ENCODE peak calls at places on chromosome 1, in ten cellular contexts. One of them, this sample, is unnamed.

GRCh38 chr1:222894331-222894730 is 79.5 kb downstream of the DISP1 start:
- DNase-seq in bronchial epithelial cell: no peak
- DNase-seq in HFFc6: no peak
- DNase-seq in tibial artery: no peak
- DNase-seq in kidney epithelial cell: no peak
- DNase-seq in right lobe of liver: no peak
- DNase-seq in pancreas: no peak
- DNase-seq in IMR-90: no peak
- DNase-seq in ovary: no peak
- DNase-seq in brain microvascular endothelial cell: no peak
- DNase-seq in this sample: no peak

GRCh38 chr1:2991753-2992495 is 29.3 kb upstream of the ACTRT2 start:
- DNase-seq in bronchial epithelial cell: no peak
- DNase-seq in HFFc6: no peak
- DNase-seq in tibial artery: peak; percentile 1
- DNase-seq in kidney epithelial cell: no peak
- DNase-seq in right lobe of liver: no peak
- DNase-seq in pancreas: no peak
- DNase-seq in IMR-90: no peak
- DNase-seq in ovary: no peak
- DNase-seq in brain microvascular endothelial cell: no peak
- DNase-seq in this sample: peak; percentile 67

GRCh38 chr1:118947003-118947765 is 41.0 kb downstream of the TBX15 start:
- DNase-seq in bronchial epithelial cell: peak; percentile 8
- DNase-seq in HFFc6: peak; percentile 64
- DNase-seq in tibial artery: no peak
- DNase-seq in kidney epithelial cell: no peak
- DNase-seq in right lobe of liver: no peak
- DNase-seq in pancreas: no peak
- DNase-seq in IMR-90: no peak
- DNase-seq in ovary: no peak
- DNase-seq in brain microvascular endothelial cell: peak; percentile 18
- DNase-seq in this sample: no peak

GRCh38 chr1:218284377-218284916 is 646 bp upstream of the RRP15 start:
- DNase-seq in bronchial epithelial cell: peak; percentile 20
- DNase-seq in HFFc6: no peak
- DNase-seq in tibial artery: no peak
- DNase-seq in kidney epithelial cell: no peak
- DNase-seq in right lobe of liver: peak; percentile 56
- DNase-seq in pancreas: peak; percentile 30
- DNase-seq in IMR-90: no peak
- DNase-seq in ovary: no peak
- DNase-seq in brain microvascular endothelial cell: no peak
- DNase-seq in this sample: no peak

GRCh38 chr1:156376146-156376545 is 7.1 kb downstream of the RHBG start:
- DNase-seq in bronchial epithelial cell: no peak
- DNase-seq in HFFc6: peak; percentile 13
- DNase-seq in tibial artery: no peak
- DNase-seq in kidney epithelial cell: no peak
- DNase-seq in right lobe of liver: no peak
- DNase-seq in pancreas: no peak
- DNase-seq in IMR-90: peak; percentile 32
- DNase-seq in ovary: no peak
- DNase-seq in brain microvascular endothelial cell: no peak
- DNase-seq in this sample: no peak

GRCh38 chr1:17315542-17316130 is 7.6 kb downstream of the PADI4 start:
- DNase-seq in bronchial epithelial cell: no peak
- DNase-seq in HFFc6: no peak
- DNase-seq in tibial artery: no peak
- DNase-seq in kidney epithelial cell: no peak
- DNase-seq in right lobe of liver: no peak
- DNase-seq in pancreas: no peak
- DNase-seq in IMR-90: no peak
- DNase-seq in ovary: no peak
- DNase-seq in brain microvascular endothelial cell: no peak
- DNase-seq in this sample: peak; percentile 80

GRCh38 chr1:63674238-63674864 is 81.1 kb downstream of the PGM1 start:
- DNase-seq in bronchial epithelial cell: peak; percentile 86
- DNase-seq in HFFc6: peak; percentile 87
- DNase-seq in tibial artery: peak; percentile 72
- DNase-seq in kidney epithelial cell: no peak
- DNase-seq in right lobe of liver: peak; percentile 74
- DNase-seq in pancreas: peak; percentile 86
- DNase-seq in IMR-90: peak; percentile 93
- DNase-seq in ovary: peak; percentile 95
- DNase-seq in brain microvascular endothelial cell: peak; percentile 95
- DNase-seq in this sample: peak; percentile 45

GRCh38 chr1:202659974-202660373 is 50.3 kb downstream of the SYT2 start:
- DNase-seq in bronchial epithelial cell: no peak
- DNase-seq in HFFc6: no peak
- DNase-seq in tibial artery: no peak
- DNase-seq in kidney epithelial cell: no peak
- DNase-seq in right lobe of liver: no peak
- DNase-seq in pancreas: no peak
- DNase-seq in IMR-90: no peak
- DNase-seq in ovary: no peak
- DNase-seq in brain microvascular endothelial cell: no peak
- DNase-seq in this sample: no peak

GRCh38 chr1:1434812-1435093 is 737 bp upstream of the VWA1 start:
- DNase-seq in bronchial epithelial cell: no peak
- DNase-seq in HFFc6: no peak
- DNase-seq in tibial artery: no peak
- DNase-seq in kidney epithelial cell: no peak
- DNase-seq in right lobe of liver: no peak
- DNase-seq in pancreas: no peak
- DNase-seq in IMR-90: no peak
- DNase-seq in ovary: no peak
- DNase-seq in brain microvascular endothelial cell: no peak
- DNase-seq in this sample: no peak

GRCh38 chr1:2534775-2535387 is 4.8 kb upstream of the HES5 start:
- DNase-seq in bronchial epithelial cell: peak; percentile 95
- DNase-seq in HFFc6: peak; percentile 69
- DNase-seq in tibial artery: no peak
- DNase-seq in kidney epithelial cell: peak; percentile 45
- DNase-seq in right lobe of liver: no peak
- DNase-seq in pancreas: no peak
- DNase-seq in IMR-90: peak; percentile 71
- DNase-seq in ovary: no peak
- DNase-seq in brain microvascular endothelial cell: no peak
- DNase-seq in this sample: peak; percentile 41

GRCh38 chr1:194331758-194332157 is 1145.3 kb upstream of the B3GALT2 start:
- DNase-seq in bronchial epithelial cell: peak; percentile 35
- DNase-seq in HFFc6: peak; percentile 22
- DNase-seq in tibial artery: no peak
- DNase-seq in kidney epithelial cell: no peak
- DNase-seq in right lobe of liver: no peak
- DNase-seq in pancreas: no peak
- DNase-seq in IMR-90: peak; percentile 47
- DNase-seq in ovary: no peak
- DNase-seq in brain microvascular endothelial cell: no peak
- DNase-seq in this sample: no peak

GRCh38 chr1:68231627-68232303 is 558 bp downstream of the WLS start:
- DNase-seq in bronchial epithelial cell: no peak
- DNase-seq in HFFc6: peak; percentile 40
- DNase-seq in tibial artery: peak; percentile 78
- DNase-seq in kidney epithelial cell: no peak
- DNase-seq in right lobe of liver: peak; percentile 58
- DNase-seq in pancreas: peak; percentile 61
- DNase-seq in IMR-90: peak; percentile 77
- DNase-seq in ovary: peak; percentile 83
- DNase-seq in brain microvascular endothelial cell: peak; percentile 67
- DNase-seq in this sample: peak; percentile 71

GRCh38 chr1:89126602-89127001 is 688 bp upstream of the GBP2 start:
- DNase-seq in bronchial epithelial cell: no peak
- DNase-seq in HFFc6: no peak
- DNase-seq in tibial artery: no peak
- DNase-seq in kidney epithelial cell: no peak
- DNase-seq in right lobe of liver: no peak
- DNase-seq in pancreas: no peak
- DNase-seq in IMR-90: no peak
- DNase-seq in ovary: no peak
- DNase-seq in brain microvascular endothelial cell: no peak
- DNase-seq in this sample: no peak

DNA sequence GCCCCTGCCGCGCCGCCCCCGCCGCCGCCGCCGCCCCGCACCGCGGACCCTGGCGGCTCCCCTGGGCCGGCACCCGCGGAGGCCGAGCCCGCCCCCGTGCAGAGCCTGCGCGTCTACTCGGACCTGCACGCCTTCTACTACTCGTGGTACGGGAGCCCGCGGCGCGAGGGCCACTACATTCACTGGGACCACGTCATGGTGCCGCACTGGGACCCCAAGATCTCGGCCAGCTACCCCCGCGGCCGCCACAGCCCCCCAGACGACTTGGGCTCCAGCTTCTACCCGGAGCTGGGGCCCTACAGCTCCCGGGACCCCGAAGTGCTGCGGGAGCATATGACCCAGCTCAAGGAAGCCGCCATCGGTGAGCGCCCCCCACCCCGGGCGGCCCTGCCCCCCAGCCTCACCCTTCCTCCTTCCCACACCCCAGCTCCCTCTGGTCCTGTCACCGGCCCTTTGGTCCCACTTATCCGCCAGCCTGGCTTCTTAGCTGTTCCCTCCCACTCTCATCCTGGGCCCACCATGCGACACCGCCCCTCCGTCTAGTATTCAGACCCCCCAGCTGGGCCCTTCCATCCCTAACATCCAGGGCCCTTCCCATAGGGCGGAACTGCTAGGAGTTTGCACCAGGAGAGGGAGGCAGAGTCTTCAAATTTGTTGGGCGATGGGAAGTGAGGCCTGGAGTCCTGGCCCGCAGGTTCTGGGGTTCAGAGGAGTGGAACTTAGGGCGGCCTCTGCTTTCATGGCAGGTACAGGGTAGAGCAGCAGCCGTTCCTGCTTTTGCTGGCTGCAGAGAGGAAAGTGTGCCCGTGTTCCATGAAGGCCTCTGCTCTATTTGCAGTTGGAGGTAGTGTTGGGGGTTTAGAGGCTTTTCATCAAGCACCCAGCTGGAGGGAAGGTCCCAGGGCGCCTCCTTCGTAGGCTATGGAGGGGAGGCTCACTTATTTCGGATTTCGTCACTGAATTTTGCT is 1.0 kb downstream of the MANEAL start:
- DNase-seq in bronchial epithelial cell: no peak
- DNase-seq in HFFc6: no peak
- DNase-seq in tibial artery: no peak
- DNase-seq in kidney epithelial cell: no peak
- DNase-seq in right lobe of liver: no peak
- DNase-seq in pancreas: peak; percentile 36
- DNase-seq in IMR-90: no peak
- DNase-seq in ovary: no peak
- DNase-seq in brain microvascular endothelial cell: no peak
- DNase-seq in this sample: no peak
- TF ChIP-seq CTCF in bronchial epithelial cell: no peak
- TF ChIP-seq CTCF in HFFc6: no peak
- TF ChIP-seq CTCF in tibial artery: no peak
- TF ChIP-seq CTCF in kidney epithelial cell: no peak
- TF ChIP-seq CTCF in right lobe of liver: no peak
- TF ChIP-seq CTCF in pancreas: no peak
- TF ChIP-seq CTCF in IMR-90: no peak
- TF ChIP-seq CTCF in ovary: no peak
- TF ChIP-seq CTCF in brain microvascular endothelial cell: no peak
- TF ChIP-seq CTCF in this sample: no peak

GRCh38 chr1:212161231-212161781 is 123.9 kb upstream of the PPP2R5A start:
- DNase-seq in bronchial epithelial cell: peak; percentile 77
- DNase-seq in HFFc6: peak; percentile 84
- DNase-seq in tibial artery: no peak
- DNase-seq in kidney epithelial cell: no peak
- DNase-seq in right lobe of liver: no peak
- DNase-seq in pancreas: no peak
- DNase-seq in IMR-90: peak; percentile 87
- DNase-seq in ovary: no peak
- DNase-seq in brain microvascular endothelial cell: peak; percentile 84
- DNase-seq in this sample: no peak
- TF ChIP-seq CTCF in bronchial epithelial cell: no peak
- TF ChIP-seq CTCF in HFFc6: no peak
- TF ChIP-seq CTCF in tibial artery: no peak
- TF ChIP-seq CTCF in kidney epithelial cell: no peak
- TF ChIP-seq CTCF in right lobe of liver: no peak
- TF ChIP-seq CTCF in pancreas: no peak
- TF ChIP-seq CTCF in IMR-90: no peak
- TF ChIP-seq CTCF in ovary: no peak
- TF ChIP-seq CTCF in brain microvascular endothelial cell: no peak
- TF ChIP-seq CTCF in this sample: no peak

GRCh38 chr1:165829888-165830287 is 2.5 kb downstream of the UCK2 start:
- DNase-seq in bronchial epithelial cell: no peak
- DNase-seq in HFFc6: no peak
- DNase-seq in tibial artery: no peak
- DNase-seq in kidney epithelial cell: no peak
- DNase-seq in right lobe of liver: no peak
- DNase-seq in pancreas: no peak
- DNase-seq in IMR-90: no peak
- DNase-seq in ovary: no peak
- DNase-seq in brain microvascular endothelial cell: no peak
- DNase-seq in this sample: no peak

GRCh38 chr1:165826565-165826964 is 849 bp upstream of the UCK2 start:
- DNase-seq in bronchial epithelial cell: no peak
- DNase-seq in HFFc6: peak; percentile 22
- DNase-seq in tibial artery: no peak
- DNase-seq in kidney epithelial cell: no peak
- DNase-seq in right lobe of liver: no peak
- DNase-seq in pancreas: no peak
- DNase-seq in IMR-90: no peak
- DNase-seq in ovary: no peak
- DNase-seq in brain microvascular endothelial cell: no peak
- DNase-seq in this sample: no peak

GRCh38 chr1:165828103-165828558 is 717 bp downstream of the UCK2 start:
- DNase-seq in bronchial epithelial cell: no peak
- DNase-seq in HFFc6: peak; percentile 3
- DNase-seq in tibial artery: no peak
- DNase-seq in kidney epithelial cell: no peak
- DNase-seq in right lobe of liver: peak; percentile 60
- DNase-seq in pancreas: peak; percentile 69
- DNase-seq in IMR-90: peak; percentile 30
- DNase-seq in ovary: peak; percentile 63
- DNase-seq in brain microvascular endothelial cell: no peak
- DNase-seq in this sample: no peak

GRCh38 chr1:165827199-165828102 is at the start of gene UCK2:
- DNase-seq in bronchial epithelial cell: peak; percentile 56
- DNase-seq in HFFc6: peak; percentile 78
- DNase-seq in tibial artery: peak; percentile 70
- DNase-seq in kidney epithelial cell: peak; percentile 28
- DNase-seq in right lobe of liver: peak; percentile 90
- DNase-seq in pancreas: peak; percentile 87
- DNase-seq in IMR-90: peak; percentile 76
- DNase-seq in ovary: peak; percentile 77
- DNase-seq in brain microvascular endothelial cell: peak; percentile 64
- DNase-seq in this sample: peak; percentile 91

GRCh38 chr1:165828581-165829329 is 1.3 kb downstream of the UCK2 start:
- DNase-seq in bronchial epithelial cell: peak; percentile 75
- DNase-seq in HFFc6: peak; percentile 78
- DNase-seq in tibial artery: peak; percentile 27
- DNase-seq in kidney epithelial cell: peak; percentile 59
- DNase-seq in right lobe of liver: no peak
- DNase-seq in pancreas: peak; percentile 62
- DNase-seq in IMR-90: peak; percentile 90
- DNase-seq in ovary: peak; percentile 57
- DNase-seq in brain microvascular endothelial cell: peak; percentile 80
- DNase-seq in this sample: peak; percentile 87
- TF ChIP-seq CTCF in bronchial epithelial cell: no peak
- TF ChIP-seq CTCF in HFFc6: peak; percentile 8
- TF ChIP-seq CTCF in tibial artery: no peak
- TF ChIP-seq CTCF in kidney epithelial cell: no peak
- TF ChIP-seq CTCF in right lobe of liver: no peak
- TF ChIP-seq CTCF in pancreas: no peak
- TF ChIP-seq CTCF in IMR-90: no peak
- TF ChIP-seq CTCF in ovary: no peak
- TF ChIP-seq CTCF in brain microvascular endothelial cell: no peak
- TF ChIP-seq CTCF in this sample: no peak

GRCh38 chr1:18794561-18794960 is 64.9 kb downstream of the TAS1R2 start:
- DNase-seq in bronchial epithelial cell: no peak
- DNase-seq in HFFc6: no peak
- DNase-seq in tibial artery: no peak
- DNase-seq in kidney epithelial cell: no peak
- DNase-seq in right lobe of liver: no peak
- DNase-seq in pancreas: no peak
- DNase-seq in IMR-90: no peak
- DNase-seq in ovary: no peak
- DNase-seq in brain microvascular endothelial cell: no peak
- DNase-seq in this sample: no peak
- TF ChIP-seq CTCF in bronchial epithelial cell: no peak
- TF ChIP-seq CTCF in HFFc6: peak; percentile 17
- TF ChIP-seq CTCF in tibial artery: no peak
- TF ChIP-seq CTCF in kidney epithelial cell: no peak
- TF ChIP-seq CTCF in right lobe of liver: no peak
- TF ChIP-seq CTCF in pancreas: no peak
- TF ChIP-seq CTCF in IMR-90: no peak
- TF ChIP-seq CTCF in ovary: no peak
- TF ChIP-seq CTCF in brain microvascular endothelial cell: peak; percentile 11
- TF ChIP-seq CTCF in this sample: no peak

This sample was measured in lower leg skin.